ENCODE peak calls at places on chromosomes 12 and 14, in seven cellular contexts. P is neuronal stem cell, K is H9, G is trophoblast cell, T is mesendoderm, L is mesenchymal stem cell, J is H1. Q is an unnamed sample.

GRCh38 chr14:50260511-50260910 is 29.1 kb upstream of the SOS2 start:
- DNase-seq in P (no peak), K (no peak), G (peak; percentile 77), T (peak; percentile 55), L (peak; percentile 45), J (no peak), Q (peak; percentile 52)

GRCh38 chr14:67359319-67359774 is 257 bp downstream of the ATP6V1D start:
- DNase-seq in P (no peak), K (no peak), G (peak; percentile 78), T (peak; percentile 66), L (peak; percentile 76), J (no peak), Q (peak; percentile 63)

GRCh38 chr12:126083931-126084330 is 1018.7 kb downstream of the AACS start:
- DNase-seq in P (no peak), K (no peak), G (peak; percentile 1), T (no peak), L (no peak), J (no peak), Q (no peak)

GRCh38 chr12:29582677-29583076 is 85.2 kb upstream of the OVCH1 start:
- DNase-seq in P (no peak), K (no peak), G (no peak), T (no peak), L (no peak), J (no peak), Q (no peak)

GRCh38 chr12:97781342-97781741 is 318.7 kb downstream of the RMST start:
- DNase-seq in P (no peak), K (no peak), G (no peak), T (no peak), L (no peak), J (no peak), Q (no peak)

GRCh38 chr14:64800000-64800399 is 79.7 kb downstream of the SPTB start:
- DNase-seq in P (no peak), K (peak; percentile 49), G (peak; percentile 54), T (peak; percentile 66), L (peak; percentile 43), J (no peak), Q (peak; percentile 18)

GRCh38 chr12:39476121-39476520 is 33.2 kb upstream of the KIF21A start:
- DNase-seq in P (no peak), K (no peak), G (no peak), T (no peak), L (no peak), J (no peak), Q (no peak)

GRCh38 chr14:54789166-54789565 is 113.5 kb downstream of the GCH1 start:
- DNase-seq in P (no peak), K (no peak), G (no peak), T (no peak), L (no peak), J (no peak), Q (no peak)

GRCh38 chr12:82942963-82943362 is 256.3 kb downstream of the TMTC2 start:
- DNase-seq in P (no peak), K (no peak), G (no peak), T (peak; percentile 28), L (no peak), J (no peak), Q (peak; percentile 8)

GRCh38 chr14:103066399-103066798 is 9.1 kb upstream of the CDC42BPB start:
- DNase-seq in P (no peak), K (no peak), G (no peak), T (no peak), L (no peak), J (no peak), Q (no peak)

GRCh38 chr14:101623077-101623372 is 61.7 kb downstream of the DIO3 start:
- DNase-seq in P (no peak), K (no peak), G (no peak), T (no peak), L (no peak), J (no peak), Q (no peak)

GRCh38 chr14:101623685-101624444 is 62.6 kb downstream of the DIO3 start:
- DNase-seq in P (no peak), K (no peak), G (no peak), T (peak; percentile 67), L (no peak), J (no peak), Q (no peak)

GRCh38 chr14:101625336-101626097 is 64.2 kb downstream of the DIO3 start:
- DNase-seq in P (no peak), K (no peak), G (no peak), T (no peak), L (no peak), J (no peak), Q (no peak)

GRCh38 chr14:101626331-101626730 is 65.0 kb downstream of the DIO3 start:
- DNase-seq in P (no peak), K (no peak), G (no peak), T (no peak), L (no peak), J (no peak), Q (no peak)

GRCh38 chr14:101624579-101624978 is 63.3 kb downstream of the DIO3 start:
- DNase-seq in P (peak; percentile 20), K (no peak), G (no peak), T (peak; percentile 27), L (no peak), J (no peak), Q (no peak)
- H3K4ac ChIP-seq in P (no peak overlapping the region), K (no peak overlapping the region), G (no peak overlapping the region), T (no peak overlapping the region), L (no peak overlapping the region), J (peak overlapping the region; percentile 69), Q (no peak overlapping the region)

GRCh38 chr12:107667464-107667863 is 18.1 kb upstream of the PWP1 start:
- DNase-seq in P (no peak), K (no peak), G (no peak), T (no peak), L (no peak), J (no peak), Q (no peak)
- H3K4ac ChIP-seq in P (no peak overlapping the region), K (no peak overlapping the region), G (no peak overlapping the region), T (no peak overlapping the region), L (no peak overlapping the region), J (no peak overlapping the region), Q (no peak overlapping the region)

GRCh38 chr12:100646896-100647295 is 73.4 kb downstream of the GAS2L3 start:
- DNase-seq in P (no peak), K (no peak), G (no peak), T (no peak), L (no peak), J (no peak), Q (no peak)
- H3K4ac ChIP-seq in P (no peak overlapping the region), K (no peak overlapping the region), G (no peak overlapping the region), T (no peak overlapping the region), L (no peak overlapping the region), J (no peak overlapping the region), Q (no peak overlapping the region)

GRCh38 chr14:36059531-36059930 is 117.0 kb downstream of the PTCSC3 start:
- DNase-seq in P (no peak), K (no peak), G (no peak), T (no peak), L (no peak), J (no peak), Q (no peak)
- H3K4ac ChIP-seq in P (no peak overlapping the region), K (no peak overlapping the region), G (no peak overlapping the region), T (no peak overlapping the region), L (no peak overlapping the region), J (no peak overlapping the region), Q (no peak overlapping the region)

GRCh38 chr12:65959452-65959851 is 135.2 kb downstream of the HMGA2 start:
- DNase-seq in P (no peak), K (no peak), G (no peak), T (no peak), L (no peak), J (no peak), Q (no peak)

GRCh38 chr12:65958456-65958855 is 134.2 kb downstream of the HMGA2 start:
- DNase-seq in P (no peak), K (no peak), G (peak; percentile 92), T (peak; percentile 33), L (no peak), J (no peak), Q (peak; percentile 59)

GRCh38 chr12:65961731-65962130 is 137.4 kb downstream of the HMGA2 start:
- DNase-seq in P (no peak), K (no peak), G (no peak), T (no peak), L (no peak), J (no peak), Q (no peak)

GRCh38 chr12:65962921-65963883 is 138.9 kb downstream of the HMGA2 start:
- DNase-seq in P (no peak), K (peak; percentile 77), G (peak; percentile 37), T (peak; percentile 74), L (no peak), J (no peak), Q (no peak)

DNA sequence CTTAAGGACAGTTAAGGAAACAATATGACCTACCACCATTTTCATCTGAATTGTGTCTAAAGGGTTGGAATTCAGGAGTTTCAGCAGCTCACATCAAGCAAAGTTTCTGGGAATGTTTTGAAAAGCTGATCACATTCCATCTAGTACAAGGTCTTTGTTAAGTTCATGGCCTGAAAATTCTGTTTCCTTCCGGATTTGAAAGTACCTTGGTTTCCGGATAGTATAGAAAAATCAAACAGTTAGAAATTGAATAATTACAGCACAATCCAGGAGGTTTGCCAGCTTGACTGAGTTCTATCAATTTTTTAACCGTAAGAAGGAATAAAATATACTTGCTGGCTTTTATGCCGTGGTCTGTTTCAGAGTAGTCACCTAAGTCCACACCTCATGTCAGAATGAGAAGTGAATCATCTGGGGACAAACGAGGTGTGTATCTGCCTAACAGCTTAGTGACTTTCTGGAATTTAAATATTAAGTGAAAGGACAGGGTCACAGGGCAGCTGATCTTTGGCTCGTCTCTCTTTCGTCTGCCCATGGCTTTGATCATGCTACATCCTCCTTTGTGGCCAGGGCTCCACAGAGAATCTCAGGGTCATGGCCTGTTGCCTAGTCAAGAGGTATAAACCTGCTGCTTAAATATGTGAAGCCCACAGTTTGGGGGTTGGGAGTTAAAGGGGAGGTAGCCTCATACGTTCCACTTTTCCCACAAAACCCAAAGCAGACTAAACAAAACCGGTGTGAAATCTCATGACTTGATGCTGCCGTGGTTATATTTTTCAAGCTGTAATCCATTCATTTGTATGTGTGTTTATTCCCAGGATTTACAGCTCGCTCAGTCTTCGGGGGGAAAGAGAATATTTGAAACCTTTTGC is 136.8 kb downstream of the HMGA2 start:
- DNase-seq in P (no peak), K (no peak), G (no peak), T (no peak), L (peak; percentile 49), J (no peak), Q (peak; percentile 53)
- H3K4ac ChIP-seq in P (no peak overlapping the region), K (no peak overlapping the region), G (no peak overlapping the region), T (no peak overlapping the region), L (no peak overlapping the region), J (no peak overlapping the region), Q (no peak overlapping the region)